ENCODE peak calls at places on chromosomes 7 and 10, in five cellular contexts. S, U, P, B and T are unnamed samples.

GRCh38 chr7:102285541-102286236 is 979 bp upstream of the SH2B2 start:
- DNase-seq in S (no peak), U (no peak), P (no peak), B (no peak), T (no peak)

GRCh38 chr10:311901-312665 is 176.8 kb downstream of the ZMYND11 start:
- DNase-seq in S (no peak), U (no peak), P (no peak), B (no peak), T (no peak)

GRCh38 chr10:73759512-73760115 is 15.4 kb downstream of the SEC24C start:
- DNase-seq in S (peak), U (peak), P (no peak), B (no peak), T (no peak)

GRCh38 chr10:101141622-101142532 is 10.8 kb downstream of the TLX1 start:
- DNase-seq in S (peak), U (peak), P (peak), B (peak), T (peak)

GRCh38 chr7:94064541-94065191 is 60.5 kb upstream of the BET1 start:
- DNase-seq in S (no peak), U (no peak), P (no peak), B (no peak), T (no peak)

GRCh38 chr10:88489107-88489506 is 94.0 kb downstream of the RNLS start:
- DNase-seq in S (no peak), U (no peak), P (no peak), B (no peak), T (no peak)

GRCh38 chr7:36315309-36315948 is 74.2 kb upstream of the ANLN start:
- DNase-seq in S (no peak), U (no peak), P (no peak), B (peak), T (no peak)

GRCh38 chr7:101915000-101915399 is 97.6 kb downstream of the CUX1 start:
- DNase-seq in S (no peak), U (no peak), P (no peak), B (no peak), T (no peak)

GRCh38 chr10:23046032-23046431 is 49.3 kb upstream of the MSRB2 start:
- DNase-seq in S (no peak), U (no peak), P (no peak), B (no peak), T (no peak)

GRCh38 chr10:125073996-125074395 is 86.4 kb downstream of the CTBP2 start:
- DNase-seq in S (no peak), U (no peak), P (no peak), B (no peak), T (no peak)

GRCh38 chr10:69800109-69800508 is 1.6 kb upstream of the COL13A1 start:
- DNase-seq in S (peak), U (peak), P (peak), B (peak), T (no peak)

GRCh38 chr10:58512470-58513188 is at the start of gene BICC1:
- DNase-seq in S (peak), U (no peak), P (no peak), B (peak), T (peak)

GRCh38 chr7:70719120-70719519 is 412.8 kb upstream of the GALNT17 start:
- DNase-seq in S (no peak), U (no peak), P (no peak), B (no peak), T (no peak)

GRCh38 chr10:63042256-63042655 is 90.9 kb upstream of the NRBF2 start:
- DNase-seq in S (no peak), U (no peak), P (no peak), B (no peak), T (no peak)

GRCh38 chr10:79007037-79007842 is 61.5 kb upstream of the ZMIZ1 start:
- DNase-seq in S (no peak), U (no peak), P (no peak), B (no peak), T (no peak)

GRCh38 chr10:100999742-101000601 is at the start of gene LZTS2:
- DNase-seq in S (peak), U (no peak), P (no peak), B (no peak), T (peak)

GRCh38 chr7:128157906-128158305 is 83.2 kb upstream of the LEP start:
- DNase-seq in S (no peak), U (no peak), P (no peak), B (no peak), T (no peak)

GRCh38 chr7:137411446-137411845 is 67.9 kb upstream of the PTN start:
- DNase-seq in S (no peak), U (no peak), P (no peak), B (no peak), T (no peak)

GRCh38 chr10:70853031-70853430 is 35.3 kb downstream of the PCBD1 start:
- DNase-seq in S (peak), U (no peak), P (no peak), B (no peak), T (no peak)

GRCh38 chr10:120415709-120416330 is 41.2 kb upstream of the PLPP4 start:
- DNase-seq in S (peak), U (no peak), P (no peak), B (no peak), T (no peak)

GRCh38 chr10:131201741-131202515 is 109.6 kb downstream of the TCERG1L start:
- DNase-seq in S (no peak), U (no peak), P (no peak), B (no peak), T (no peak)

GRCh38 chr7:45656431-45656830 is 82.3 kb downstream of the ADCY1 start:
- DNase-seq in S (no peak), U (peak), P (no peak), B (no peak), T (no peak)

GRCh38 chr10:121526040-121526790 is 72.0 kb downstream of the FGFR2 start:
- DNase-seq in S (no peak), U (no peak), P (no peak), B (no peak), T (no peak)

GRCh38 chr10:75399461-75400162 is 2.0 kb downstream of the ZNF503 start:
- DNase-seq in S (peak), U (peak), P (peak), B (peak), T (peak)

GRCh38 chr10:12350167-12350872 is 973 bp downstream of the CAMK1D start:
- DNase-seq in S (peak), U (peak), P (peak), B (peak), T (peak)

GRCh38 chr10:132941640-132942051 is 724 bp downstream of the CFAP46 start:
- DNase-seq in S (no peak), U (no peak), P (no peak), B (no peak), T (no peak)

GRCh38 chr10:132943555-132944404 is 1.4 kb upstream of the CFAP46 start:
- DNase-seq in S (no peak), U (no peak), P (no peak), B (no peak), T (no peak)

GRCh38 chr10:132940791-132941465 is 1.4 kb downstream of the CFAP46 start:
- DNase-seq in S (no peak), U (no peak), P (peak), B (no peak), T (no peak)

GRCh38 chr10:132942740-132943554 is 577 bp upstream of the CFAP46 start:
- DNase-seq in S (no peak), U (no peak), P (no peak), B (no peak), T (no peak)

DNA sequence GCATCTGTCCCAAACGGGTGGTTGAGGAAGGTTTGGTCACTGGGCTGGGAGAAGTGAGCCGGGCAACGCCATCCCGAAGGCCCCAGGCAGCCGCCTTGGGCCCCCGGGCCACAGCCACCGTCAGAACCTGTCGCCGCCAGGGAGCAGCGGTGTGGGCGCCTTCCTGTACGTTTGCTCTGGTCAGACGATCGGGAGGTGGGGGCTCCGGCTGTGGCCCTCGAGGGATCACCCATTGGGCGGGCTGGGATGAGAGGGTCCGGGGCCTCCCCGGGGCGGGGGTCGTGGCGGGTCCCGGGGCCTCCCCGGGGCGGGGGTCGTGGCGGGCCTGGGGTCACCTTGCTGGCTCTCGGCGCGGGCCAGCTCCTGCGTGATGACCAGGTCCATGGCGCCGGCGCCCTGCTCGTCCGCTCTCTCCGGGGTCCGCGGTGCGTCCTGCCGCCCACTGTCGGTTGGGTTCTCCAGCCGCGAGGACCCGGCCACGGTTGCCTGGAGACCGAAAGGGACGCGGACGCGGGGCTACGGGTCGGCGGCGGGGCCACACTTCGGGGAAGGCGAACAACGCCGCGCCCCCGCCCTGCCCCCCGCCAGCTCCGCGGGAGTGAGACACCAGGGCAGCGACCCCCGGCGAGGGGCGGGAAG is at the start of gene CFAP46:
- DNase-seq in S (peak), U (peak), P (no peak), B (no peak), T (no peak)
- H3K4me3 ChIP-seq in S (peak), U (no peak), P (no peak), B (peak), T (no peak)

GRCh38 chr7:56175086-56175760 is 59.0 kb upstream of the NUPR2 start:
- DNase-seq in S (no peak), U (no peak), P (no peak), B (peak), T (peak)
- H3K4me3 ChIP-seq in S (no peak), U (peak), P (no peak), B (no peak), T (no peak)

GRCh38 chr10:8048281-8049008 is 6.0 kb upstream of the GATA3 start:
- DNase-seq in S (no peak), U (no peak), P (peak), B (no peak), T (no peak)
- H3K4me3 ChIP-seq in S (no peak), U (no peak), P (no peak), B (no peak), T (no peak)

DNA sequence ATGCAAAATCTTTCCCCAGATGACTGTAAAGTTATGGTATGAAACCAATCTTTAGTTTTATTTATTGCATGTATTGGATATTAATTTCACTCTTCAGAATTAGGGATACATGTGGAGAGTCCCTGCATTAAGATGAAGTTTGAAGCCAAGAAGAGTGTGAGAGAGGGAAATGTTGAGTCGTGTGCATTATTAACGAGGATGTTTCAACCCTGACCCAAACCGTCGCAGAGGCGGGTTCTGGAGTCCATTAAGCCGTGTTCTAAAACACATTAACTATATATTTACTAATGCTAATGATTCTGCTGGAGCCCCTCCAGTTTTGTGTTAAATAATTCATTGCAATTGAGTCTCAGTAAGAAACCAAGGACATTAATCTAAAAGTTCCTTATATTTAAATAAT is 1.8 kb downstream of the CDK14 start:
- DNase-seq in S (no peak), U (no peak), P (no peak), B (no peak), T (no peak)
- H3K4me3 ChIP-seq in S (peak), U (no peak), P (peak), B (no peak), T (no peak)

DNA sequence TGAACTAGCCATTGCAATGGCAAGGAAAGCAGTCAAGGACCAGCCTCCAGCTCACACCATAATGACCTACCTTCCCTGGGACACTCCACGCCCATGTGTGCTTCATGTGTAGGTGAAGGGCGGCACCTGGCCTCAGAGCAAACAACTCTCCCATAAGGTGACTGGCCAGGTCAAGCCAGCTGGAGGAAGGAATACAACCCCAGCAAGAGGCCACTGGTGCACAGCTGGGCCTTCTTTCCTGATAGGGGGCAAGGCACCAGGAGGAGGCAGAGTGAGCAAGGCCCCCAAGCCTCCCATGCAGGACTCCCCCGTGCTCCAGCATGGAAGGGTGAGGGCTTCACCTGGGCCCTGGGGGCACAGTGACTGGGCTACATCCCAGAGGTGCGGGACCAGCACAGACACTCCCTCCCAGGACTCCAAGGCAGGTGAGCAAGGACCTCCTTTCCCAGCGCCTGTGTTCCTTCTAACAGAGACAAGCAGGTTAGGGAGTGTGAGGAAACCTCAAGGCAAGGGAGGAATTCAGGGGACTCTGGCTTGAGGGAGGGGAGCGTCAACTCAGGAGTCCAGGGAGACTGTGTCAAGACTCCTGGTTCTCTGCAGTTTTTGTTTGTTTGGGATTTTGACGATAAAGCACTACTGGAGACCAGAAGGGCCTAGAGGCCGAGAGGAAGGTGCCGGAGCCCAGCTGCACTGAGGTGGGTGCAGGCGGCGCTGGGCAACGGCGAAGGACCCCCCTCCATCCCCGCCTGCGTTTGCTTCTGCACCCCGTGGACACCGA is 1.7 kb downstream of the PTPRN2 start:
- DNase-seq in S (no peak), U (no peak), P (no peak), B (peak), T (peak)
- H3K4me3 ChIP-seq in S (no peak), U (no peak), P (no peak), B (no peak), T (no peak)

GRCh38 chr7:5216931-5217330 is 26.9 kb downstream of the WIPI2 start:
- DNase-seq in S (no peak), U (no peak), P (no peak), B (no peak), T (no peak)

GRCh38 chr7:5215313-5215712 is 25.3 kb downstream of the WIPI2 start:
- DNase-seq in S (no peak), U (no peak), P (no peak), B (no peak), T (peak)

GRCh38 chr7:5217396-5217795 is 27.4 kb downstream of the WIPI2 start:
- DNase-seq in S (no peak), U (no peak), P (no peak), B (no peak), T (no peak)

GRCh38 chr7:5218564-5219360 is 28.7 kb downstream of the WIPI2 start:
- DNase-seq in S (no peak), U (no peak), P (peak), B (no peak), T (no peak)

DNA sequence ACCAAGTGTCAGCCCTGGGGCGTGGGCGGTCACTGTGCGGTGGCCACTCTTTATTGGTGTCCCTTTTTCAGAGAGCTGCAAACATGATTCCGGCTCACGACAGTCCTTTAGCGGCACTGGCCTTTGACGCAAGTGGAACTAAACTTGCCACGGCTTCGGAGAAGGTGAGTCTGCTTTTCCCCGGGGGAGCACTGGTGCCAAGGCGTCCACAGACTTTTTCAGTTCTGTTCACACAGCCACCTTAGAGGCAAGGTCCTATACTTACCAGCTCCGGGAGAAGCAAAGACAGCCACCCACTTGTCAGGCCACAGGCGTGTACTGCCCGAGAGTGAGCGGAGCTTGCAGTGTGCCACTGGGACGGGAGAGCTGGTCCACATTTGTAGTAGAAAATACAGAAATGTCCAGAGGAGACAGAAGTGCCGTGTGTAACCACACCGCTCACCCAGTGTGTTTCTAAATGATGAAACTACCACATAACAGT is 27.9 kb downstream of the WIPI2 start:
- DNase-seq in S (no peak), U (no peak), P (peak), B (no peak), T (peak)
- H3K4me3 ChIP-seq in S (no peak), U (no peak), P (peak), B (no peak), T (no peak)

GRCh38 chr7:143363011-143363937 is 761 bp upstream of the FAM131B start:
- DNase-seq in S (no peak), U (no peak), P (no peak), B (no peak), T (no peak)
- H3K4me3 ChIP-seq in S (no peak), U (no peak), P (no peak), B (no peak), T (no peak)

GRCh38 chr7:115476666-115477065 is 553.9 kb downstream of the TFEC start:
- DNase-seq in S (no peak), U (no peak), P (no peak), B (no peak), T (no peak)
- H3K4me3 ChIP-seq in S (no peak), U (no peak), P (peak), B (peak), T (no peak)